ENCODE peak calls at places on chromosomes 2 and 18, in eight cellular contexts. N is H1, G is Peyer's patch, R is left lung, F is neural progenitor cell, W is sigmoid colon, T is AG10803, K is fibroblast of lung. O is an unnamed sample.

GRCh38 chr2:70471129-70471528 is 82.5 kb downstream of the TGFA start:
- DNase-seq in K (no peak), G (no peak), N (no peak), R (no peak), F (no peak), W (no peak), T (no peak), O (no peak)

GRCh38 chr18:7750095-7750663 is 183.1 kb downstream of the PTPRM start:
- DNase-seq in R (no peak), K (peak), F (no peak), G (no peak), N (no peak), W (no peak), T (no peak), O (no peak)

GRCh38 chr2:5692561-5693287 is 540 bp downstream of the SOX11 start:
- DNase-seq in K (peak), R (no peak), W (no peak), T (peak), F (no peak), N (peak), G (no peak), O (peak)

GRCh38 chr2:98522854-98523253 is 78.2 kb downstream of the INPP4A start:
- DNase-seq in F (no peak), G (no peak), N (no peak), W (no peak), T (no peak), R (no peak), K (no peak), O (no peak)

GRCh38 chr2:241547781-241548450 is 10.6 kb upstream of the BOK start:
- DNase-seq in W (no peak), K (no peak), G (no peak), T (no peak), N (no peak), R (peak), F (no peak), O (no peak)

GRCh38 chr2:215698566-215698965 is 262.7 kb upstream of the FN1 start:
- DNase-seq in T (peak), G (no peak), R (peak), N (no peak), W (no peak), K (peak), F (no peak), O (peak)

GRCh38 chr18:34592961-34593382 is 117.1 kb upstream of the DTNA start:
- DNase-seq in K (peak), W (peak), F (peak), N (peak), T (peak), G (no peak), R (no peak), O (peak)

GRCh38 chr2:124875627-124876244 is 850.6 kb downstream of the CNTNAP5 start:
- DNase-seq in F (no peak), N (no peak), R (no peak), K (peak), W (no peak), T (no peak), G (no peak), O (no peak)

GRCh38 chr2:186605041-186605440 is 15.2 kb downstream of the ITGAV start:
- DNase-seq in T (no peak), R (no peak), W (no peak), N (no peak), F (peak), K (no peak), G (no peak), O (peak)

GRCh38 chr2:225274751-225275150 is 124.8 kb upstream of the NYAP2 start:
- DNase-seq in R (no peak), W (no peak), F (no peak), N (no peak), G (no peak), K (peak), T (peak), O (peak)

GRCh38 chr2:166351319-166351718 is 24.4 kb downstream of the SCN9A start:
- DNase-seq in N (no peak), K (peak), F (no peak), T (peak), W (no peak), R (no peak), G (no peak), O (peak)

GRCh38 chr2:39437522-39438296 is 624 bp upstream of the MAP4K3 start:
- DNase-seq in F (peak), G (peak), R (peak), T (no peak), W (peak), N (no peak), K (peak), O (peak)

GRCh38 chr2:65278450-65279030 is 50.9 kb downstream of the ACTR2 start:
- DNase-seq in K (peak), W (no peak), G (no peak), T (no peak), F (no peak), R (no peak), N (no peak), O (peak)

GRCh38 chr2:9799729-9800632 is 43.3 kb upstream of the TAF1B start:
- DNase-seq in W (peak), R (peak), F (peak), T (peak), G (peak), N (peak), K (peak), O (peak)

GRCh38 chr2:12616456-12617163 is 100.1 kb upstream of the TRIB2 start:
- DNase-seq in N (no peak), R (no peak), F (no peak), W (no peak), G (no peak), T (no peak), K (no peak), O (no peak)

GRCh38 chr18:62388855-62389760 is 64.0 kb downstream of the TNFRSF11A start:
- DNase-seq in F (no peak), T (peak), N (no peak), W (no peak), K (no peak), R (no peak), G (no peak), O (peak)

GRCh38 chr18:58196881-58197872 is 153.2 kb downstream of the NEDD4L start:
- DNase-seq in R (no peak), K (no peak), T (no peak), F (no peak), W (peak), N (no peak), G (no peak), O (no peak)

GRCh38 chr2:75647771-75648170 is 1.2 kb downstream of the MRPL19 start:
- DNase-seq in G (no peak), N (no peak), F (no peak), K (no peak), W (no peak), R (no peak), T (no peak), O (no peak)

GRCh38 chr18:21163647-21164625 is 52.3 kb upstream of the ROCK1 start:
- DNase-seq in R (no peak), F (no peak), G (no peak), K (peak), T (peak), N (no peak), W (no peak), O (peak)

GRCh38 chr2:47274054-47274779 is 119.1 kb upstream of the STPG4 start:
- DNase-seq in G (no peak), W (no peak), N (no peak), T (peak), K (peak), F (no peak), R (no peak), O (peak)

GRCh38 chr2:186570587-186570986 is 19.3 kb upstream of the ITGAV start:
- DNase-seq in R (no peak), G (no peak), F (peak), N (no peak), W (no peak), K (peak), T (peak), O (peak)

GRCh38 chr2:230787101-230787500 is 74.5 kb downstream of the CAB39 start:
- DNase-seq in W (no peak), N (no peak), F (no peak), R (no peak), K (no peak), T (no peak), G (no peak), O (no peak)

GRCh38 chr18:37348729-37349128 is 216.9 kb downstream of the CELF4 start:
- DNase-seq in G (no peak), N (no peak), T (no peak), K (no peak), R (no peak), W (no peak), F (no peak), O (no peak)

GRCh38 chr2:237701033-237701858 is 73.9 kb downstream of the LRRFIP1 start:
- DNase-seq in F (no peak), K (no peak), G (no peak), N (no peak), T (no peak), R (no peak), W (no peak), O (no peak)
- H3K4me3 ChIP-seq in F (no peak), K (no peak), G (no peak), N (no peak), T (no peak), R (no peak), W (no peak), O (no peak)

DNA sequence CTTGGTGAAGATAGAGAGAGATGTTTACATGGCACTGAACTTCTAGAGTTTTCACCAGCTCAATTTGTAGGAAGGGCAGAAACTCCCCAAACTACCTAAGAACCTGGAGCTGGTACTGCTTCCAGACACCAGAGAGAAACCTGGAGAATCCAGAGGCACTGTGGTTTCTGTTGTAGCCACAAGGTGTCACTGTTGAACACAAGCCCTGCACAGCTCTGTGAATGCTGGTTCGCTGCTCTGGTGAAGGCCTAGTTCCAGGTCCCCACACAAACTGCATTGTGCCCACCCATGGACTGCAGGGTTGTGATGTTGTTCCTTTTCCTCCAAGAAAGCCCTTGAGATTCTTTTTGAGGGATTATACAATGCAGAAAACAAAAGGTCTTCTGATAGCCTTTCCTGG is 150.5 kb upstream of the HS6ST1 start:
- DNase-seq in R (no peak), F (no peak), G (no peak), T (no peak), W (no peak), K (no peak), N (peak), O (no peak)
- TF ChIP-seq CTCF in R (no peak), F (peak), G (peak), T (peak), W (no peak), K (peak), N (peak), O (peak)

DNA sequence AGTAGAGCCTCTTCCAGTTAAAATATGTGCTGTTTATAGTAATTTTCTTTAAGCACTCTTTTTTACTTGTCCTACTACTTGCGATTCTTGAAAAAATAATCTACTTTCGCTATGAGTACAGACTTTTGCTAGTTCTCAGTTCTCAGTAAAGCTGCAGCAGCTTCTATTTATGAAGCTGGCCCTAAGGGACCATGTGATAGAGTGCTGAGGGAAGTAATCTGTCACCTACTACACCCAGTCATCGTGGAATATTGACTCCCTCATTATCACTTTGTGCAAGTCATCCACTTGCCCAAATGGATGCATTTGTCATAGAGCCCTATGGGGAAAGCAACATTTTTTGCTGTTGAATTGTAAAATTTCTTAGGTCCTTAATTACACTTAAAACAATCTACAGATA is 1919.9 kb downstream of the SUCLG1 start:
- DNase-seq in K (no peak), G (no peak), N (no peak), T (no peak), F (no peak), W (no peak), R (no peak), O (no peak)
- H3K4me3 ChIP-seq in K (no peak), G (no peak), N (no peak), T (no peak), F (no peak), W (no peak), R (no peak), O (no peak)

DNA sequence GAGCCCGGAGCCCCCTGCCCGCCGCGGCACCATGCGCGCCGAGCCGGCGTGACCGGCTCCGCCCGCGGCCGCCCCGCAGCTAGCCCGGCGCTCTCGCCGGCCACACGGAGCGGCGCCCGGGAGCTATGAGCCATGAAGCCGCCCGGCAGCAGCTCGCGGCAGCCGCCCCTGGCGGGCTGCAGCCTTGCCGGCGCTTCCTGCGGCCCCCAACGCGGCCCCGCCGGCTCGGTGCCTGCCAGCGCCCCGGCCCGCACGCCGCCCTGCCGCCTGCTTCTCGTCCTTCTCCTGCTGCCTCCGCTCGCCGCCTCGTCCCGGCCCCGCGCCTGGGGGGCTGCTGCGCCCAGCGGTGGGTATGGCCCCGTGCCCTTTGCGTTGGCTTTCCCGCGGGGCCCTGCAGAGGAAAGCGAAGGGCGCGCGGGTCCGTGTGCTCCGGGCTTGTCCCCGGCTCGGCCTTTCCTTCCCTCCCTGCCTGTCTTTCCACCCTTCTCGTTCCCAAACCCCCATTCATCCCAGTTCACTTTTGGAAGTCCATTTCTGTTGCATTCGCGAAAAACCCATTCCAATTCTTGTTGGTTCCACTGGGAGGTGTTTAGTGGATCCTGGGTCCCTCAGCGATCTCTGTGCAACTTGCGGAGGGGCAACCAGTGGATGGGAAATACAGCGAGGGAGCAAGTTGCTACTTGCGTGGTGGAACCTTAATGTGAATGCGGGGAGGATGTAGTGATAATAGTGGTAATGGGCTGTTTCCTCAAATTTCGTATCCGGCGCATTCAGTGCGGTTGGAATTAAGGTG is 599 bp downstream of the ADAM23 start:
- DNase-seq in G (peak), K (peak), N (peak), F (peak), R (no peak), W (no peak), T (peak), O (no peak)
- TF ChIP-seq CTCF in G (no peak), K (no peak), N (peak), F (peak), R (no peak), W (no peak), T (peak), O (no peak)

GRCh38 chr2:217466799-217467198 is 536.0 kb downstream of the TNS1 start:
- DNase-seq in K (no peak), G (no peak), F (no peak), W (no peak), N (no peak), T (no peak), R (no peak), O (no peak)
- H3K4me3 ChIP-seq in K (no peak), G (no peak), F (no peak), W (no peak), N (no peak), T (no peak), R (no peak), O (no peak)

GRCh38 chr2:58594175-58594574 is 353.1 kb upstream of the FANCL start:
- DNase-seq in K (no peak), R (no peak), T (no peak), N (no peak), F (peak), W (no peak), G (no peak), O (no peak)
- TF ChIP-seq CTCF in K (peak), R (no peak), T (no peak), N (peak), F (peak), W (no peak), G (no peak), O (no peak)